ENCODE peak calls at places on chromosomes 5 and 9, in six cellular contexts. One of them, this sample, is unnamed.

GRCh38 chr9:3059781-3060468 is 216.0 kb upstream of the PUM3 start:
- DNase-seq in mammary epithelial cell: peak; percentile 42
- DNase-seq in neuronal stem cell: no peak
- DNase-seq in CD8-positive, alpha-beta memory T cell: no peak
- DNase-seq in G401: peak; percentile 22
- DNase-seq in HT1080: peak; percentile 5
- DNase-seq in this sample: no peak

GRCh38 chr9:84485539-84485938 is 145.0 kb upstream of the SLC28A3 start:
- DNase-seq in neuronal stem cell: no peak
- DNase-seq in G401: no peak
- DNase-seq in mammary epithelial cell: peak; percentile 66
- DNase-seq in HT1080: no peak
- DNase-seq in CD8-positive, alpha-beta memory T cell: no peak
- DNase-seq in this sample: no peak

GRCh38 chr5:58447231-58447630 is 12.7 kb downstream of the PLK2 start:
- DNase-seq in HT1080: no peak
- DNase-seq in mammary epithelial cell: no peak
- DNase-seq in G401: no peak
- DNase-seq in CD8-positive, alpha-beta memory T cell: no peak
- DNase-seq in neuronal stem cell: no peak
- DNase-seq in this sample: no peak

GRCh38 chr9:18438300-18438925 is 35.5 kb upstream of the ADAMTSL1 start:
- DNase-seq in CD8-positive, alpha-beta memory T cell: no peak
- DNase-seq in neuronal stem cell: no peak
- DNase-seq in G401: peak; percentile 17
- DNase-seq in HT1080: no peak
- DNase-seq in mammary epithelial cell: no peak
- DNase-seq in this sample: peak; percentile 39

GRCh38 chr5:86797677-86798076 is 179.9 kb downstream of the COX7C start:
- DNase-seq in neuronal stem cell: peak; percentile 17
- DNase-seq in mammary epithelial cell: no peak
- DNase-seq in HT1080: no peak
- DNase-seq in G401: no peak
- DNase-seq in CD8-positive, alpha-beta memory T cell: no peak
- DNase-seq in this sample: no peak

GRCh38 chr9:27943544-27943943 is 370.3 kb upstream of the C9orf72 start:
- DNase-seq in HT1080: no peak
- DNase-seq in mammary epithelial cell: no peak
- DNase-seq in neuronal stem cell: peak; percentile 9
- DNase-seq in CD8-positive, alpha-beta memory T cell: no peak
- DNase-seq in G401: no peak
- DNase-seq in this sample: no peak

GRCh38 chr5:33513786-33514185 is 73.0 kb downstream of the TARS1 start:
- DNase-seq in G401: no peak
- DNase-seq in mammary epithelial cell: no peak
- DNase-seq in neuronal stem cell: no peak
- DNase-seq in HT1080: no peak
- DNase-seq in CD8-positive, alpha-beta memory T cell: no peak
- DNase-seq in this sample: no peak

GRCh38 chr9:134634190-134634589 is 7.4 kb upstream of the COL5A1 start:
- DNase-seq in mammary epithelial cell: no peak
- DNase-seq in neuronal stem cell: no peak
- DNase-seq in G401: no peak
- DNase-seq in CD8-positive, alpha-beta memory T cell: peak; percentile 28
- DNase-seq in HT1080: no peak
- DNase-seq in this sample: no peak

GRCh38 chr9:90259302-90260246 is 383.1 kb downstream of the DIRAS2 start:
- DNase-seq in CD8-positive, alpha-beta memory T cell: no peak
- DNase-seq in neuronal stem cell: no peak
- DNase-seq in HT1080: no peak
- DNase-seq in mammary epithelial cell: no peak
- DNase-seq in G401: no peak
- DNase-seq in this sample: no peak

GRCh38 chr9:14205463-14205862 is 108.5 kb downstream of the NFIB start:
- DNase-seq in mammary epithelial cell: peak; percentile 88
- DNase-seq in G401: no peak
- DNase-seq in CD8-positive, alpha-beta memory T cell: no peak
- DNase-seq in neuronal stem cell: no peak
- DNase-seq in HT1080: peak; percentile 75
- DNase-seq in this sample: no peak

GRCh38 chr9:129964901-129965734 is 77.9 kb downstream of the FNBP1 start:
- DNase-seq in mammary epithelial cell: no peak
- DNase-seq in G401: no peak
- DNase-seq in HT1080: peak; percentile 17
- DNase-seq in neuronal stem cell: peak; percentile 26
- DNase-seq in CD8-positive, alpha-beta memory T cell: no peak
- DNase-seq in this sample: peak; percentile 70

GRCh38 chr9:13962006-13962405 is 351.9 kb downstream of the NFIB start:
- DNase-seq in G401: no peak
- DNase-seq in HT1080: no peak
- DNase-seq in CD8-positive, alpha-beta memory T cell: no peak
- DNase-seq in mammary epithelial cell: no peak
- DNase-seq in neuronal stem cell: no peak
- DNase-seq in this sample: no peak

GRCh38 chr5:37757980-37758582 is 81.8 kb downstream of the GDNF start:
- DNase-seq in neuronal stem cell: no peak
- DNase-seq in HT1080: peak; percentile 40
- DNase-seq in CD8-positive, alpha-beta memory T cell: no peak
- DNase-seq in mammary epithelial cell: no peak
- DNase-seq in G401: no peak
- DNase-seq in this sample: no peak

GRCh38 chr9:134517069-134517680 is 124.4 kb upstream of the COL5A1 start:
- DNase-seq in mammary epithelial cell: no peak
- DNase-seq in neuronal stem cell: no peak
- DNase-seq in HT1080: no peak
- DNase-seq in CD8-positive, alpha-beta memory T cell: no peak
- DNase-seq in G401: peak; percentile 28
- DNase-seq in this sample: no peak

GRCh38 chr5:15821506-15821905 is 321.5 kb downstream of the FBXL7 start:
- DNase-seq in HT1080: peak; percentile 73
- DNase-seq in G401: no peak
- DNase-seq in mammary epithelial cell: no peak
- DNase-seq in neuronal stem cell: no peak
- DNase-seq in CD8-positive, alpha-beta memory T cell: no peak
- DNase-seq in this sample: no peak

GRCh38 chr9:29456940-29457339 is 1883.7 kb upstream of the C9orf72 start:
- DNase-seq in neuronal stem cell: no peak
- DNase-seq in mammary epithelial cell: peak; percentile 1
- DNase-seq in CD8-positive, alpha-beta memory T cell: no peak
- DNase-seq in HT1080: peak; percentile 63
- DNase-seq in G401: no peak
- DNase-seq in this sample: no peak

GRCh38 chr9:6243746-6244145 is 28.1 kb downstream of the IL33 start:
- DNase-seq in CD8-positive, alpha-beta memory T cell: no peak
- DNase-seq in neuronal stem cell: no peak
- DNase-seq in G401: no peak
- DNase-seq in mammary epithelial cell: peak; percentile 84
- DNase-seq in HT1080: peak; percentile 75
- DNase-seq in this sample: no peak

GRCh38 chr5:12292610-12293204 is 388.5 kb upstream of the CTNND2 start:
- DNase-seq in G401: no peak
- DNase-seq in CD8-positive, alpha-beta memory T cell: no peak
- DNase-seq in HT1080: peak; percentile 50
- DNase-seq in neuronal stem cell: peak; percentile 6
- DNase-seq in mammary epithelial cell: peak; percentile 6
- DNase-seq in this sample: peak; percentile 19

GRCh38 chr5:17897776-17898175 is 263.5 kb downstream of the TAF11L14 start:
- DNase-seq in neuronal stem cell: no peak
- DNase-seq in HT1080: no peak
- DNase-seq in G401: peak; percentile 71
- DNase-seq in mammary epithelial cell: peak; percentile 71
- DNase-seq in CD8-positive, alpha-beta memory T cell: no peak
- DNase-seq in this sample: no peak

GRCh38 chr5:59799668-59800374 is 93.7 kb downstream of the PDE4D start:
- DNase-seq in CD8-positive, alpha-beta memory T cell: no peak
- DNase-seq in G401: peak; percentile 62
- DNase-seq in mammary epithelial cell: peak; percentile 61
- DNase-seq in HT1080: peak; percentile 54
- DNase-seq in neuronal stem cell: peak; percentile 57
- DNase-seq in this sample: peak; percentile 75

GRCh38 chr9:123062306-123063171 is 29.1 kb downstream of the GPR21 start:
- DNase-seq in HT1080: no peak
- DNase-seq in CD8-positive, alpha-beta memory T cell: no peak
- DNase-seq in neuronal stem cell: no peak
- DNase-seq in G401: no peak
- DNase-seq in mammary epithelial cell: no peak
- DNase-seq in this sample: no peak

GRCh38 chr5:136999787-137000186 is 499.3 kb downstream of the SPOCK1 start:
- DNase-seq in mammary epithelial cell: no peak
- DNase-seq in neuronal stem cell: no peak
- DNase-seq in HT1080: no peak
- DNase-seq in G401: no peak
- DNase-seq in CD8-positive, alpha-beta memory T cell: no peak
- DNase-seq in this sample: no peak

GRCh38 chr5:15674716-15675115 is 174.7 kb downstream of the FBXL7 start:
- DNase-seq in mammary epithelial cell: no peak
- DNase-seq in CD8-positive, alpha-beta memory T cell: no peak
- DNase-seq in HT1080: no peak
- DNase-seq in neuronal stem cell: no peak
- DNase-seq in G401: no peak
- DNase-seq in this sample: no peak

GRCh38 chr9:84140535-84141101 is 160.0 kb downstream of the RMI1 start:
- DNase-seq in CD8-positive, alpha-beta memory T cell: peak; percentile 47
- DNase-seq in mammary epithelial cell: no peak
- DNase-seq in HT1080: no peak
- DNase-seq in neuronal stem cell: peak; percentile 42
- DNase-seq in G401: peak; percentile 31
- DNase-seq in this sample: peak; percentile 44

GRCh38 chr5:97365918-97366317 is 182.9 kb upstream of the RIOK2 start:
- DNase-seq in neuronal stem cell: no peak
- DNase-seq in mammary epithelial cell: no peak
- DNase-seq in CD8-positive, alpha-beta memory T cell: no peak
- DNase-seq in HT1080: no peak
- DNase-seq in G401: no peak
- DNase-seq in this sample: no peak

GRCh38 chr9:128342971-128343680 is 2.8 kb downstream of the SLC27A4 start:
- DNase-seq in neuronal stem cell: no peak
- DNase-seq in CD8-positive, alpha-beta memory T cell: no peak
- DNase-seq in mammary epithelial cell: no peak
- DNase-seq in G401: no peak
- DNase-seq in HT1080: no peak
- DNase-seq in this sample: no peak

GRCh38 chr9:131500377-131500776 is 2.3 kb upstream of the POMT1 start:
- DNase-seq in neuronal stem cell: no peak
- DNase-seq in G401: no peak
- DNase-seq in mammary epithelial cell: peak; percentile 42
- DNase-seq in CD8-positive, alpha-beta memory T cell: peak; percentile 85
- DNase-seq in HT1080: no peak
- DNase-seq in this sample: no peak